ENCODE peak calls at places on chromosome 3, in four cellular contexts. One of them, this sample, is unnamed.

GRCh38 chr3:172355836-172356235 is 92.4 kb downstream of the GHSR start:
- DNase-seq in Caki2: peak; percentile 96
- DNase-seq in activated naive CD8-positive, alpha-beta T cell treated with anti-CD3 and anti-CD28 coated beads, Interleukin-2, amount 50 U/mL, for 24 hours: no peak
- DNase-seq in stimulated activated CD8-positive, alpha-beta memory T cell treated with anti-CD3 and anti-CD28 coated beads, Interleukin-4, amount 100 ng/mL, for 1 hour: no peak
- DNase-seq in this sample: no peak

GRCh38 chr3:149620291-149621020 is 37.4 kb downstream of the WWTR1 start:
- DNase-seq in activated naive CD8-positive, alpha-beta T cell treated with anti-CD3 and anti-CD28 coated beads, Interleukin-2, amount 50 U/mL, for 24 hours: no peak
- DNase-seq in Caki2: no peak
- DNase-seq in stimulated activated CD8-positive, alpha-beta memory T cell treated with anti-CD3 and anti-CD28 coated beads, Interleukin-4, amount 100 ng/mL, for 1 hour: no peak
- DNase-seq in this sample: no peak

GRCh38 chr3:98655666-98656065 is 62.3 kb upstream of the CPOX start:
- DNase-seq in stimulated activated CD8-positive, alpha-beta memory T cell treated with anti-CD3 and anti-CD28 coated beads, Interleukin-4, amount 100 ng/mL, for 1 hour: no peak
- DNase-seq in activated naive CD8-positive, alpha-beta T cell treated with anti-CD3 and anti-CD28 coated beads, Interleukin-2, amount 50 U/mL, for 24 hours: no peak
- DNase-seq in Caki2: no peak
- DNase-seq in this sample: no peak

GRCh38 chr3:111326144-111326995 is 215.6 kb upstream of the CD96 start:
- DNase-seq in stimulated activated CD8-positive, alpha-beta memory T cell treated with anti-CD3 and anti-CD28 coated beads, Interleukin-4, amount 100 ng/mL, for 1 hour: no peak
- DNase-seq in Caki2: no peak
- DNase-seq in activated naive CD8-positive, alpha-beta T cell treated with anti-CD3 and anti-CD28 coated beads, Interleukin-2, amount 50 U/mL, for 24 hours: peak; percentile 27
- DNase-seq in this sample: no peak

GRCh38 chr3:69392850-69393249 is 7.0 kb upstream of the FRMD4B start:
- DNase-seq in activated naive CD8-positive, alpha-beta T cell treated with anti-CD3 and anti-CD28 coated beads, Interleukin-2, amount 50 U/mL, for 24 hours: no peak
- DNase-seq in stimulated activated CD8-positive, alpha-beta memory T cell treated with anti-CD3 and anti-CD28 coated beads, Interleukin-4, amount 100 ng/mL, for 1 hour: no peak
- DNase-seq in Caki2: no peak
- DNase-seq in this sample: no peak

GRCh38 chr3:101567528-101568317 is 6.1 kb downstream of the TRMT10C start:
- DNase-seq in Caki2: no peak
- DNase-seq in stimulated activated CD8-positive, alpha-beta memory T cell treated with anti-CD3 and anti-CD28 coated beads, Interleukin-4, amount 100 ng/mL, for 1 hour: no peak
- DNase-seq in activated naive CD8-positive, alpha-beta T cell treated with anti-CD3 and anti-CD28 coated beads, Interleukin-2, amount 50 U/mL, for 24 hours: peak; percentile 30
- DNase-seq in this sample: no peak

GRCh38 chr3:66753670-66754069 is 244.4 kb upstream of the KBTBD8 start:
- DNase-seq in Caki2: no peak
- DNase-seq in stimulated activated CD8-positive, alpha-beta memory T cell treated with anti-CD3 and anti-CD28 coated beads, Interleukin-4, amount 100 ng/mL, for 1 hour: no peak
- DNase-seq in activated naive CD8-positive, alpha-beta T cell treated with anti-CD3 and anti-CD28 coated beads, Interleukin-2, amount 50 U/mL, for 24 hours: no peak
- DNase-seq in this sample: no peak

GRCh38 chr3:94082412-94082937 is 19.6 kb downstream of the NSUN3 start:
- DNase-seq in activated naive CD8-positive, alpha-beta T cell treated with anti-CD3 and anti-CD28 coated beads, Interleukin-2, amount 50 U/mL, for 24 hours: no peak
- DNase-seq in stimulated activated CD8-positive, alpha-beta memory T cell treated with anti-CD3 and anti-CD28 coated beads, Interleukin-4, amount 100 ng/mL, for 1 hour: no peak
- DNase-seq in Caki2: peak; percentile 44
- DNase-seq in this sample: no peak

GRCh38 chr3:177824190-177824786 is 627.0 kb upstream of the TBL1XR1 start:
- DNase-seq in Caki2: peak; percentile 97
- DNase-seq in stimulated activated CD8-positive, alpha-beta memory T cell treated with anti-CD3 and anti-CD28 coated beads, Interleukin-4, amount 100 ng/mL, for 1 hour: no peak
- DNase-seq in activated naive CD8-positive, alpha-beta T cell treated with anti-CD3 and anti-CD28 coated beads, Interleukin-2, amount 50 U/mL, for 24 hours: no peak
- DNase-seq in this sample: no peak

GRCh38 chr3:14001136-14001535 is 121.3 kb upstream of the WNT7A start:
- DNase-seq in stimulated activated CD8-positive, alpha-beta memory T cell treated with anti-CD3 and anti-CD28 coated beads, Interleukin-4, amount 100 ng/mL, for 1 hour: no peak
- DNase-seq in activated naive CD8-positive, alpha-beta T cell treated with anti-CD3 and anti-CD28 coated beads, Interleukin-2, amount 50 U/mL, for 24 hours: no peak
- DNase-seq in Caki2: no peak
- DNase-seq in this sample: no peak

GRCh38 chr3:69669070-69669469 is 70.2 kb upstream of the MITF start:
- DNase-seq in Caki2: peak; percentile 59
- DNase-seq in activated naive CD8-positive, alpha-beta T cell treated with anti-CD3 and anti-CD28 coated beads, Interleukin-2, amount 50 U/mL, for 24 hours: no peak
- DNase-seq in stimulated activated CD8-positive, alpha-beta memory T cell treated with anti-CD3 and anti-CD28 coated beads, Interleukin-4, amount 100 ng/mL, for 1 hour: no peak
- DNase-seq in this sample: no peak

GRCh38 chr3:36991923-36992805 is 767 bp downstream of the EPM2AIP1 start:
- DNase-seq in Caki2: no peak
- DNase-seq in activated naive CD8-positive, alpha-beta T cell treated with anti-CD3 and anti-CD28 coated beads, Interleukin-2, amount 50 U/mL, for 24 hours: peak; percentile 23
- DNase-seq in stimulated activated CD8-positive, alpha-beta memory T cell treated with anti-CD3 and anti-CD28 coated beads, Interleukin-4, amount 100 ng/mL, for 1 hour: no peak
- DNase-seq in this sample: peak; percentile 3

GRCh38 chr3:46934067-46934466 is 42.5 kb downstream of the CCDC12 start:
- DNase-seq in stimulated activated CD8-positive, alpha-beta memory T cell treated with anti-CD3 and anti-CD28 coated beads, Interleukin-4, amount 100 ng/mL, for 1 hour: no peak
- DNase-seq in Caki2: no peak
- DNase-seq in activated naive CD8-positive, alpha-beta T cell treated with anti-CD3 and anti-CD28 coated beads, Interleukin-2, amount 50 U/mL, for 24 hours: no peak
- DNase-seq in this sample: no peak

GRCh38 chr3:13622356-13622755 is 73.4 kb downstream of the FBLN2 start:
- DNase-seq in activated naive CD8-positive, alpha-beta T cell treated with anti-CD3 and anti-CD28 coated beads, Interleukin-2, amount 50 U/mL, for 24 hours: no peak
- DNase-seq in stimulated activated CD8-positive, alpha-beta memory T cell treated with anti-CD3 and anti-CD28 coated beads, Interleukin-4, amount 100 ng/mL, for 1 hour: no peak
- DNase-seq in Caki2: no peak
- DNase-seq in this sample: no peak

GRCh38 chr3:12796171-12797123 is at the start of gene CAND2:
- DNase-seq in Caki2: no peak
- DNase-seq in stimulated activated CD8-positive, alpha-beta memory T cell treated with anti-CD3 and anti-CD28 coated beads, Interleukin-4, amount 100 ng/mL, for 1 hour: no peak
- DNase-seq in activated naive CD8-positive, alpha-beta T cell treated with anti-CD3 and anti-CD28 coated beads, Interleukin-2, amount 50 U/mL, for 24 hours: peak; percentile 43
- DNase-seq in this sample: no peak

GRCh38 chr3:72155391-72156064 is 370.6 kb upstream of the PROK2 start:
- DNase-seq in Caki2: peak; percentile 64
- DNase-seq in stimulated activated CD8-positive, alpha-beta memory T cell treated with anti-CD3 and anti-CD28 coated beads, Interleukin-4, amount 100 ng/mL, for 1 hour: no peak
- DNase-seq in activated naive CD8-positive, alpha-beta T cell treated with anti-CD3 and anti-CD28 coated beads, Interleukin-2, amount 50 U/mL, for 24 hours: no peak
- DNase-seq in this sample: no peak

This sample was measured in activated T-helper 1 cell treated with anti-CD3 and anti-CD28 coated beads, Interleukin-2, amount 50 U/mL, for 16 hours.